ENCODE peak calls at places on chromosomes 16 and 17, in six cellular contexts. One of them, this sample, is unnamed.

GRCh38 chr16:21663889-21664647 is at the start of gene OTOA:
- ATAC-seq in upper lobe of right lung: peak; percentile 77
- ATAC-seq in A549: peak; percentile 46
- ATAC-seq in lower lobe of right lung: peak; percentile 63
- ATAC-seq in heart left ventricle: peak; percentile 39
- ATAC-seq in aorta: peak; percentile 26
- ATAC-seq in this sample: peak; percentile 22

GRCh38 chr17:17109896-17110295 is 67.6 kb downstream of the MPRIP start:
- ATAC-seq in upper lobe of right lung: peak; percentile 80
- ATAC-seq in A549: peak; percentile 5
- ATAC-seq in lower lobe of right lung: peak; percentile 78
- ATAC-seq in heart left ventricle: peak; percentile 9
- ATAC-seq in aorta: no peak
- ATAC-seq in this sample: peak; percentile 6

GRCh38 chr17:65062168-65062915 is 5.8 kb upstream of the GNA13 start:
- ATAC-seq in upper lobe of right lung: peak; percentile 33
- ATAC-seq in A549: peak; percentile 29
- ATAC-seq in lower lobe of right lung: peak; percentile 38
- ATAC-seq in heart left ventricle: peak; percentile 43
- ATAC-seq in aorta: no peak
- ATAC-seq in this sample: peak; percentile 53

GRCh38 chr17:42779942-42780815 is at the start of gene WNK4:
- ATAC-seq in upper lobe of right lung: peak; percentile 10
- ATAC-seq in A549: peak; percentile 46
- ATAC-seq in lower lobe of right lung: peak; percentile 20
- ATAC-seq in heart left ventricle: peak; percentile 39
- ATAC-seq in aorta: no peak
- ATAC-seq in this sample: peak; percentile 52

GRCh38 chr16:87461466-87461975 is 31.3 kb downstream of the ZCCHC14 start:
- ATAC-seq in upper lobe of right lung: peak; percentile 92
- ATAC-seq in A549: peak; percentile 99
- ATAC-seq in lower lobe of right lung: peak; percentile 90
- ATAC-seq in heart left ventricle: peak; percentile 63
- ATAC-seq in aorta: peak; percentile 27
- ATAC-seq in this sample: no peak

GRCh38 chr16:381788-382717 is at the start of gene PGAP6:
- ATAC-seq in upper lobe of right lung: peak; percentile 79
- ATAC-seq in A549: peak; percentile 7
- ATAC-seq in lower lobe of right lung: peak; percentile 71
- ATAC-seq in heart left ventricle: peak; percentile 69
- ATAC-seq in aorta: peak; percentile 78
- ATAC-seq in this sample: peak; percentile 89

GRCh38 chr17:42281571-42282096 is 5.4 kb upstream of the STAT5B start:
- ATAC-seq in upper lobe of right lung: no peak
- ATAC-seq in A549: no peak
- ATAC-seq in lower lobe of right lung: no peak
- ATAC-seq in heart left ventricle: no peak
- ATAC-seq in aorta: no peak
- ATAC-seq in this sample: no peak

GRCh38 chr16:57935904-57936303 is 35.0 kb downstream of the CNGB1 start:
- ATAC-seq in upper lobe of right lung: no peak
- ATAC-seq in A549: no peak
- ATAC-seq in lower lobe of right lung: no peak
- ATAC-seq in heart left ventricle: peak; percentile 79
- ATAC-seq in aorta: no peak
- ATAC-seq in this sample: no peak

GRCh38 chr17:29090746-29091395 is 47.9 kb downstream of the PIPOX start:
- ATAC-seq in upper lobe of right lung: no peak
- ATAC-seq in A549: peak; percentile 16
- ATAC-seq in lower lobe of right lung: no peak
- ATAC-seq in heart left ventricle: no peak
- ATAC-seq in aorta: no peak
- ATAC-seq in this sample: no peak

GRCh38 chr17:65172511-65173136 is 35.5 kb downstream of the RGS9 start:
- ATAC-seq in upper lobe of right lung: no peak
- ATAC-seq in A549: no peak
- ATAC-seq in lower lobe of right lung: no peak
- ATAC-seq in heart left ventricle: no peak
- ATAC-seq in aorta: no peak
- ATAC-seq in this sample: no peak

GRCh38 chr17:73192219-73192893 is 499 bp upstream of the COG1 start:
- ATAC-seq in upper lobe of right lung: peak; percentile 84
- ATAC-seq in A549: peak; percentile 83
- ATAC-seq in lower lobe of right lung: peak; percentile 89
- ATAC-seq in heart left ventricle: peak; percentile 79
- ATAC-seq in aorta: peak; percentile 87
- ATAC-seq in this sample: peak; percentile 77

GRCh38 chr16:47481698-47482374 is 20.7 kb downstream of the PHKB start:
- ATAC-seq in upper lobe of right lung: no peak
- ATAC-seq in A549: no peak
- ATAC-seq in lower lobe of right lung: no peak
- ATAC-seq in heart left ventricle: no peak
- ATAC-seq in aorta: no peak
- ATAC-seq in this sample: no peak

GRCh38 chr17:36722121-36722902 is 120.9 kb downstream of the MRM1 start:
- ATAC-seq in upper lobe of right lung: peak; percentile 90
- ATAC-seq in A549: peak; percentile 68
- ATAC-seq in lower lobe of right lung: peak; percentile 88
- ATAC-seq in heart left ventricle: peak; percentile 84
- ATAC-seq in aorta: peak; percentile 82
- ATAC-seq in this sample: peak; percentile 78

GRCh38 chr16:21656795-21657768 is 4.7 kb upstream of the IGSF6 start:
- ATAC-seq in upper lobe of right lung: peak; percentile 70
- ATAC-seq in A549: peak; percentile 56
- ATAC-seq in lower lobe of right lung: peak; percentile 50
- ATAC-seq in heart left ventricle: no peak
- ATAC-seq in aorta: no peak
- ATAC-seq in this sample: no peak

GRCh38 chr16:28096974-28097373 is 33.5 kb upstream of the GSG1L start:
- ATAC-seq in upper lobe of right lung: no peak
- ATAC-seq in A549: no peak
- ATAC-seq in lower lobe of right lung: no peak
- ATAC-seq in heart left ventricle: no peak
- ATAC-seq in aorta: no peak
- ATAC-seq in this sample: no peak

GRCh38 chr17:34527908-34528470 is 51.4 kb upstream of the TMEM132E start:
- ATAC-seq in upper lobe of right lung: no peak
- ATAC-seq in A549: peak; percentile 80
- ATAC-seq in lower lobe of right lung: no peak
- ATAC-seq in heart left ventricle: no peak
- ATAC-seq in aorta: no peak
- ATAC-seq in this sample: no peak

GRCh38 chr17:41734139-41734948 is at the start of gene HAP1:
- ATAC-seq in upper lobe of right lung: peak; percentile 10
- ATAC-seq in A549: peak; percentile 71
- ATAC-seq in lower lobe of right lung: peak; percentile 24
- ATAC-seq in heart left ventricle: peak; percentile 19
- ATAC-seq in aorta: peak; percentile 8
- ATAC-seq in this sample: peak; percentile 42

GRCh38 chr16:4687946-4688673 is 5.3 kb upstream of the NUDT16L1 start:
- ATAC-seq in upper lobe of right lung: no peak
- ATAC-seq in A549: no peak
- ATAC-seq in lower lobe of right lung: no peak
- ATAC-seq in heart left ventricle: no peak
- ATAC-seq in aorta: no peak
- ATAC-seq in this sample: no peak

GRCh38 chr17:77734371-77735050 is 224.0 kb upstream of the TNRC6C start:
- ATAC-seq in upper lobe of right lung: peak; percentile 58
- ATAC-seq in A549: peak; percentile 73
- ATAC-seq in lower lobe of right lung: peak; percentile 55
- ATAC-seq in heart left ventricle: peak; percentile 81
- ATAC-seq in aorta: peak; percentile 84
- ATAC-seq in this sample: peak; percentile 90

GRCh38 chr17:66982011-66982508 is 17.6 kb downstream of the CACNG4 start:
- ATAC-seq in upper lobe of right lung: no peak
- ATAC-seq in A549: no peak
- ATAC-seq in lower lobe of right lung: peak; percentile 25
- ATAC-seq in heart left ventricle: no peak
- ATAC-seq in aorta: no peak
- ATAC-seq in this sample: no peak

GRCh38 chr16:66901626-66902025 is 17.1 kb downstream of the CDH16 start:
- ATAC-seq in upper lobe of right lung: no peak
- ATAC-seq in A549: no peak
- ATAC-seq in lower lobe of right lung: no peak
- ATAC-seq in heart left ventricle: no peak
- ATAC-seq in aorta: no peak
- ATAC-seq in this sample: no peak

GRCh38 chr16:77677129-77677528 is 45.2 kb upstream of the NUDT7 start:
- ATAC-seq in upper lobe of right lung: peak; percentile 39
- ATAC-seq in A549: no peak
- ATAC-seq in lower lobe of right lung: no peak
- ATAC-seq in heart left ventricle: no peak
- ATAC-seq in aorta: no peak
- ATAC-seq in this sample: no peak

GRCh38 chr16:22693670-22694340 is 120.2 kb upstream of the HS3ST2 start:
- ATAC-seq in upper lobe of right lung: peak; percentile 6
- ATAC-seq in A549: no peak
- ATAC-seq in lower lobe of right lung: no peak
- ATAC-seq in heart left ventricle: no peak
- ATAC-seq in aorta: no peak
- ATAC-seq in this sample: no peak

GRCh38 chr16:85991425-85991824 is 92.5 kb downstream of the IRF8 start:
- ATAC-seq in upper lobe of right lung: no peak
- ATAC-seq in A549: no peak
- ATAC-seq in lower lobe of right lung: no peak
- ATAC-seq in heart left ventricle: no peak
- ATAC-seq in aorta: no peak
- ATAC-seq in this sample: no peak

GRCh38 chr17:77869665-77870132 is 88.8 kb upstream of the TNRC6C start:
- ATAC-seq in upper lobe of right lung: peak; percentile 79
- ATAC-seq in A549: no peak
- ATAC-seq in lower lobe of right lung: peak; percentile 66
- ATAC-seq in heart left ventricle: peak; percentile 55
- ATAC-seq in aorta: no peak
- ATAC-seq in this sample: peak; percentile 23

GRCh38 chr16:13919330-13919682 is 648 bp upstream of the ERCC4 start:
- ATAC-seq in upper lobe of right lung: no peak
- ATAC-seq in A549: peak; percentile 61
- ATAC-seq in lower lobe of right lung: peak; percentile 54
- ATAC-seq in heart left ventricle: peak; percentile 0
- ATAC-seq in aorta: peak; percentile 49
- ATAC-seq in this sample: peak; percentile 23

GRCh38 chr16:9437115-9437514 is 345.7 kb downstream of the HAPSTR1 start:
- ATAC-seq in upper lobe of right lung: no peak
- ATAC-seq in A549: no peak
- ATAC-seq in lower lobe of right lung: no peak
- ATAC-seq in heart left ventricle: no peak
- ATAC-seq in aorta: no peak
- ATAC-seq in this sample: no peak

GRCh38 chr17:56083475-56083874 is 69.8 kb upstream of the ANKFN1 start:
- ATAC-seq in upper lobe of right lung: no peak
- ATAC-seq in A549: no peak
- ATAC-seq in lower lobe of right lung: no peak
- ATAC-seq in heart left ventricle: no peak
- ATAC-seq in aorta: no peak
- ATAC-seq in this sample: no peak

GRCh38 chr17:371583-371982 is 19.0 kb upstream of the RPH3AL start:
- ATAC-seq in upper lobe of right lung: no peak
- ATAC-seq in A549: no peak
- ATAC-seq in lower lobe of right lung: no peak
- ATAC-seq in heart left ventricle: no peak
- ATAC-seq in aorta: no peak
- ATAC-seq in this sample: no peak

GRCh38 chr17:80781188-80781577 is 210.5 kb upstream of the CHMP6 start:
- ATAC-seq in upper lobe of right lung: peak; percentile 53
- ATAC-seq in A549: no peak
- ATAC-seq in lower lobe of right lung: no peak
- ATAC-seq in heart left ventricle: no peak
- ATAC-seq in aorta: no peak
- ATAC-seq in this sample: no peak
- H3K4me3 ChIP-seq in upper lobe of right lung: no peak overlapping the region
- H3K4me3 ChIP-seq in A549: no peak overlapping the region
- H3K4me3 ChIP-seq in lower lobe of right lung: no peak overlapping the region
- H3K4me3 ChIP-seq in heart left ventricle: no peak overlapping the region
- H3K4me3 ChIP-seq in aorta: no peak overlapping the region
- H3K4me3 ChIP-seq in this sample: no peak overlapping the region

DNA sequence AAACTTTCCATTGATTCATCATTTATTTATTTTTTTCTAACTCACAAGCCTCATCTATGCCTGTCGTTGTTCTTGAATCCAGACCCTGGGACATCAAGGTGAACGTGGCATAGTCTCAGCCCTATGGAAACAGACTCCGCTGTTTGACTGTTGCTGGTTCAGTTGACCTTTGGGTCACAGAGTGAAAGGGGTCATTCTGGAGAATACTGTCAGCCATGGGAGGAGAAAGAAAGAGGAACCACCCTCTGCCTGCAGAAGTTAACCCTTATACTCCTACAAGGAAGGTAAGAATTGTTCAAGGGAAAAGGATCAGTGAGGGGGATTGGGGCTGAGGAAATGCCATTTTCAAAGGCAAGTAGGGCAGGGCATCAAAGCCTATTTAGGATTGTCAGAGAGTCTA is 387.6 kb upstream of the MAF start:
- ATAC-seq in upper lobe of right lung: no peak
- ATAC-seq in A549: no peak
- ATAC-seq in lower lobe of right lung: no peak
- ATAC-seq in heart left ventricle: no peak
- ATAC-seq in aorta: no peak
- ATAC-seq in this sample: no peak
- H3K4me3 ChIP-seq in upper lobe of right lung: no peak overlapping the region
- H3K4me3 ChIP-seq in A549: no peak overlapping the region
- H3K4me3 ChIP-seq in lower lobe of right lung: no peak overlapping the region
- H3K4me3 ChIP-seq in heart left ventricle: no peak overlapping the region
- H3K4me3 ChIP-seq in aorta: no peak overlapping the region
- H3K4me3 ChIP-seq in this sample: no peak overlapping the region

GRCh38 chr16:79587897-79588296 is 12.6 kb downstream of the MAF start:
- ATAC-seq in upper lobe of right lung: peak; percentile 78
- ATAC-seq in A549: no peak
- ATAC-seq in lower lobe of right lung: peak; percentile 80
- ATAC-seq in heart left ventricle: no peak
- ATAC-seq in aorta: no peak
- ATAC-seq in this sample: no peak
- H3K4me3 ChIP-seq in upper lobe of right lung: no peak overlapping the region
- H3K4me3 ChIP-seq in A549: no peak overlapping the region
- H3K4me3 ChIP-seq in lower lobe of right lung: no peak overlapping the region
- H3K4me3 ChIP-seq in heart left ventricle: no peak overlapping the region
- H3K4me3 ChIP-seq in aorta: no peak overlapping the region
- H3K4me3 ChIP-seq in this sample: no peak overlapping the region

DNA sequence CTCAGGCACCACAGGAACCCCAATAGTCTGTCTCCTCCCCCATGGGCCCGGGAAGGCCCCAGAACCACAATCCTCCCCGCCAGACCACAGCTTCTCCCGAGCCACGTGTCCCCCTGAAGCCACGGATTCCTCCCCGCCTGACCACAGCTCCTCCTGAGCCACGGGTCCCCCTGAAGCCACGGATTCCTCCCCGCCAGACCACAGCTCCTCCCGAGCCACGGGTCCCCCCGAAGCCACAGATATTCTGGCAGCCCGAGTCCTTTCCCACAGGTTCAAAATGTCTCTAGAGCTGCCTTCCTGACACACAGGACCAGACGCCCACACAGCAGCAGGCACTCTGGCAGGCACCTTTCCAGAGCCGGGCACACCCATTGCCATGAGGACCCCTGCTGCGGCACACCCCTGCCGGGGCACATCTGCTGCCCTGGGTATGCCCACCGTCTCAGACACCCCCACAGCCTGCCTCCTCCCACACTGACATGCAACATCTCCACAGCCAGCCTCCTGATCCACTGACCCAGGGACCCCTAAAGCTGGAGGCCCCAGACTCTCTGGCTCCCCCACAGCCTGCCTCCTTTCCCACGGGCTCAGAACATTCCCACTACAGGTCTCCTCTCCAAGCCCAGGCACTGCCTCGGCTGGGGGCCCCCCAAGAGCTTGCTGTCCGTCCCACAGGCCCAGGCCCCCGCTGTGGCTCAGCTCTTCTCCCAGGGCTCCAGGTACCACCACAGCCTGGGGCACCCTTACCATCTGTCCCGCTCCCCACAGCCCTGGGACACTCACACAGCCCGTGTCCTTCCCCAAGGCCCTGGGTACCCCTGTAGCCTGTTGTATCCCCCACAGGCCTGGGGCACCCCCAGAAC is 2.2 kb downstream of the KIAA0753 start:
- ATAC-seq in upper lobe of right lung: no peak
- ATAC-seq in A549: no peak
- ATAC-seq in lower lobe of right lung: no peak
- ATAC-seq in heart left ventricle: no peak
- ATAC-seq in aorta: no peak
- ATAC-seq in this sample: no peak
- H3K4me3 ChIP-seq in upper lobe of right lung: no peak overlapping the region
- H3K4me3 ChIP-seq in A549: no peak overlapping the region
- H3K4me3 ChIP-seq in lower lobe of right lung: no peak overlapping the region
- H3K4me3 ChIP-seq in heart left ventricle: no peak overlapping the region
- H3K4me3 ChIP-seq in aorta: no peak overlapping the region
- H3K4me3 ChIP-seq in this sample: no peak overlapping the region